ENCODE peak calls at places on chromosomes 13 and 19, in five cellular contexts. P is left ventricle myocardium inferior, D is neural progenitor cell, N is thoracic aorta, U is left lung. L is an unnamed sample.

GRCh38 chr19:16455489-16455888 is 16.3 kb downstream of the EPS15L1 start:
- DNase-seq in U (no peak), D (no peak), N (no peak), P (no peak), L (no peak)

GRCh38 chr13:49297338-49297737 is 49.6 kb downstream of the CDADC1 start:
- DNase-seq in N (no peak), U (no peak), P (no peak), D (no peak), L (no peak)

GRCh38 chr13:101219609-101220265 is 196.6 kb downstream of the NALCN start:
- DNase-seq in U (no peak), D (no peak), N (no peak), P (no peak), L (no peak)

GRCh38 chr13:29436721-29437250 is 158.7 kb downstream of the SLC7A1 start:
- DNase-seq in P (no peak), D (no peak), U (no peak), N (no peak), L (no peak)

GRCh38 chr13:32267836-32268439 is 47.2 kb downstream of the ZAR1L start:
- DNase-seq in N (no peak), U (no peak), P (no peak), D (peak; percentile 27), L (no peak)

GRCh38 chr19:13208131-13208963 is 58.1 kb downstream of the IER2 start:
- DNase-seq in U (peak; percentile 72), N (no peak), D (peak; percentile 38), P (peak; percentile 39), L (no peak)

GRCh38 chr13:82412749-82413148 is 1469.5 kb downstream of the SLITRK1 start:
- DNase-seq in U (no peak), P (no peak), N (no peak), D (no peak), L (no peak)

GRCh38 chr19:34088292-34088691 is 84.0 kb upstream of the LSM14A start:
- DNase-seq in P (no peak), U (no peak), D (no peak), N (no peak), L (no peak)

GRCh38 chr13:98223741-98224140 is 46.7 kb upstream of the RNF113B start:
- DNase-seq in U (no peak), P (no peak), D (no peak), N (no peak), L (no peak)

GRCh38 chr13:99995104-99995502 is 13.5 kb downstream of the ZIC2 start:
- DNase-seq in U (no peak), P (no peak), D (no peak), N (no peak), L (no peak)

GRCh38 chr13:72109863-72110262 is 242.9 kb upstream of the DACH1 start:
- DNase-seq in N (no peak), U (no peak), D (no peak), P (no peak), L (no peak)

GRCh38 chr13:35927554-35927953 is 203.6 kb downstream of the DCLK1 start:
- DNase-seq in U (no peak), D (no peak), N (peak; percentile 3), P (no peak), L (no peak)

GRCh38 chr19:11191273-11191755 is 6.0 kb downstream of the KANK2 start:
- DNase-seq in P (peak; percentile 83), N (peak; percentile 65), D (no peak), U (peak; percentile 67), L (peak; percentile 95)

GRCh38 chr13:21528616-21529015 is 69.5 kb upstream of the ZDHHC20 start:
- DNase-seq in P (no peak), N (no peak), U (no peak), D (no peak), L (no peak)

GRCh38 chr13:79779761-79780160 is 298.8 kb downstream of the NDFIP2 start:
- DNase-seq in N (no peak), D (peak; percentile 72), P (no peak), U (peak; percentile 42), L (peak; percentile 66)

GRCh38 chr13:40974460-40975407 is 44.4 kb downstream of the ELF1 start:
- DNase-seq in U (no peak), N (no peak), P (no peak), D (peak; percentile 66), L (no peak)

GRCh38 chr19:47309608-47310007 is at the start of gene C5AR1:
- DNase-seq in U (peak; percentile 79), D (no peak), P (peak; percentile 41), N (no peak), L (no peak)

GRCh38 chr19:10730932-10731331 is 13.1 kb downstream of the DNM2 start:
- DNase-seq in D (no peak), N (no peak), U (no peak), P (peak; percentile 39), L (no peak)

GRCh38 chr19:7533281-7533819 is 2.2 kb upstream of the PNPLA6 start:
- DNase-seq in P (peak; percentile 76), U (peak; percentile 67), N (no peak), D (peak; percentile 35), L (peak; percentile 66)

GRCh38 chr13:113176822-113177221 is 18.4 kb downstream of the PROZ start:
- DNase-seq in P (no peak), D (no peak), U (no peak), N (no peak), L (no peak)

GRCh38 chr13:78131811-78132210 is 213.2 kb upstream of the EDNRB start:
- DNase-seq in D (no peak), N (no peak), U (no peak), P (no peak), L (no peak)

GRCh38 chr13:34343413-34343812 is 525.5 kb downstream of the RFC3 start:
- DNase-seq in P (no peak), D (no peak), N (no peak), U (no peak), L (no peak)

GRCh38 chr13:47632311-47632710 is 368.8 kb downstream of the SUCLA2 start:
- DNase-seq in U (no peak), D (peak; percentile 30), P (no peak), N (no peak), L (no peak)

GRCh38 chr13:97873398-97873797 is 80.1 kb upstream of the IPO5 start:
- DNase-seq in P (no peak), U (no peak), N (no peak), D (no peak), L (no peak)

GRCh38 chr19:45094158-45094557 is 1.2 kb downstream of the PPP1R37 start:
- DNase-seq in P (no peak), U (no peak), N (no peak), D (no peak), L (no peak)

GRCh38 chr19:45091031-45091918 is 1.7 kb upstream of the PPP1R37 start:
- DNase-seq in D (peak; percentile 100), P (peak; percentile 98), U (peak; percentile 98), N (peak; percentile 94), L (peak; percentile 98)

GRCh38 chr19:45094707-45095106 is 1.7 kb downstream of the PPP1R37 start:
- DNase-seq in D (no peak), U (no peak), N (no peak), P (no peak), L (no peak)

GRCh38 chr19:45090598-45090997 is 2.4 kb upstream of the PPP1R37 start:
- DNase-seq in P (no peak), N (no peak), U (no peak), D (no peak), L (no peak)

GRCh38 chr19:45092747-45093678 is at the start of gene PPP1R37:
- DNase-seq in P (peak; percentile 91), D (peak; percentile 99), U (peak; percentile 96), N (peak; percentile 75), L (peak; percentile 94)
- TF ChIP-seq CTCF in P (peak; percentile 64), D (peak; percentile 49), U (peak; percentile 65), N (peak; percentile 47), L (peak; percentile 19)

DNA sequence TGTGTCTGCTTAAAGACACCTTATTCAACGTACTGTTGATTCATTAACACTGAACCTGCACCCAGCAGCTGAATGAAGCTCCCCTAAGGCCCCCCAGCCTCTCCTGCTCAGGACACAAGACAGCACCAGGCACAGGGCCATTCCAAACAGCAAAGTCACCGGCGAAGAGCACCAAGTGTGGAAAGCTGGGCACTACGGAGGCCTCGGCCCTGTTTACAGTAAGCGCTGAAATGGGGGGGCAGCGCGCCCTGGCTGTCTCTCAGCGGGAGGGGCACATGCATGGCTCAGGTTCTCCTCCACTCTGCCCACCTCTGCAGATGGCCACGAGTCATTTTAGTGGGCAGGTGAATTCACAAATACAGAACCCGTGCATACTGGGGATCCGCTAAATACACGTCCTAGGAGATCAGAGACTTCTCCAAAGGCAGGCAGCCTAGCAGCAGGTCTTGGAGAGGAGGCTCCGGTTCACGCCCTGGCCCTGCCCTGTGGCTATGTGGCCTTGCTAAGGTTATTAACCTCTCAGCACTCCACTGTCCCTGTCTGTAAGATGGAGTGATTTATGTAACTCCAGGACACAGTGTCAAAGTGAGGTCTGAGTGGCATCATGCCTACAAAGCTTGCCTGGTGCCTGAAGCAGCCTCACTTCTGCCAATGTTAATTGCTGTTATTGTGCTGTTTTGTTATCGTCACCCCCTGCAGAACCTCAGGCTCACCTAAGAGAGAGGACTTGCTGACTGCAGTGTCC is 207.4 kb upstream of the SOX1 start:
- DNase-seq in N (no peak), D (no peak), P (no peak), U (no peak), L (peak; percentile 52)
- H3K9me3 ChIP-seq in N (no peaks in the 10 kb centered on the region), D (no peaks in the 10 kb centered on the region), P (no peaks in the 10 kb centered on the region), U (peaks cover 5% of the 10 kb centered on the region), L (no peaks in the 10 kb centered on the region)

GRCh38 chr19:2426661-2427322 is 594 bp downstream of the TIMM13 start:
- DNase-seq in P (peak; percentile 35), N (no peak), D (peak; percentile 79), U (no peak), L (no peak)

GRCh38 chr19:2422951-2423880 is 4.2 kb downstream of the TIMM13 start:
- DNase-seq in P (no peak), N (no peak), D (no peak), U (no peak), L (no peak)

GRCh38 chr19:2425622-2426581 is 1.5 kb downstream of the TIMM13 start:
- DNase-seq in N (no peak), D (no peak), P (no peak), U (no peak), L (no peak)

GRCh38 chr19:2423913-2424685 is 3.3 kb downstream of the TIMM13 start:
- DNase-seq in P (no peak), N (no peak), D (no peak), U (no peak), L (no peak)

GRCh38 chr19:2424686-2425621 is 2.4 kb downstream of the TIMM13 start:
- DNase-seq in U (no peak), N (no peak), P (peak; percentile 43), D (peak; percentile 85), L (no peak)
- H3K4me1 ChIP-seq in U (peaks cover 18% of the 10 kb centered on the region), N (peaks cover 8% of the 10 kb centered on the region), P (peaks cover 65% of the 10 kb centered on the region), D (peaks cover 18% of the 10 kb centered on the region), L (no peaks in the 10 kb centered on the region)

DNA sequence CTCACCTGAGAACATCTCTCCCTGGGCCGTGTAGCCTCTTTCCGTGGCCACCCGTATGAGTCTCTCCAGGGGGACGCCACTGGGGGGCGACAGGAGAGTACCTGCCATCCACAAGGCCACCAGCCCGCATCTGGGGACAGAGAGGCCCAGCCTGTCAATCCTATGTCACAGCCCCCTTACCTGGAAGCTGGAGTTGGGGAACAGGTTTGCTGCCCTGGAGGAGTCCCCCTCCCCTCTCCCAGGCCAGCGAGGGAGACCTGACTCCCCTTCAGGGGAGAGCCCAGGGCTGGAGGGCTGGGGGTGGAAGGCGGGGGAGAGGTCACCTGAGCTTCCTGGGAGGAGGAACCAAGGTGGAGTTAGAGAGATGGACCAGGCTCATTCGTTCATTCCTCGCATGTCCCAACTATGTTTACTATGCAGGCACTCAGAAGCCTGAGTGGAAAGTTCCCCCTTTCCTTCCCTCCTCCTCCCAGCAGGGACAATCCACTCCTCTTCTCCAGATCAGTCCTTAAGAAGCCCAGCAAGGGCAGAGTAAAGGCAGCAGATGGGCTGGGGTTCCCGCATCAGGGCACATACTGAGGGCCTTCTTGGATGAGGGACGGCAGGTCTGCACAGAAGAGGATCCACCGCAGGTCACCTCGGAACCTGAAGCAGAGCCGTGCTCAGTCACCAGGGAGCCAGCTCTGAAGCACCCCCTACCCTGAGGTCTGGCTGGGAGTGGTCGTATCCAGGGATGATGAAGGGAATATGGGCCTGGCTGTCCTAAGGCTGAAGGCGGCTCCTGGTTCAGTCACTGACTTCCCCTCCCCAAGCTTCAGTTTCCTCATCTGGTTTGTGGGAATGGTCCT is 5.5 kb downstream of the ACTMAP start:
- DNase-seq in N (no peak), P (no peak), U (peak; percentile 62), D (peak; percentile 34), L (no peak)
- TF ChIP-seq CTCF in N (no peak), P (no peak), U (no peak), D (peak; percentile 27), L (no peak)

L was measured in right atrium auricular region.